ENCODE peak calls at places on chromosomes 7 and 10, in nine cellular contexts. E is epithelial cell of esophagus, X is neuronal stem cell, D is A549, A is left ventricle myocardium inferior, J is fibroblast of lung, K is aorta, S is mucosa of descending colon, O is lower leg skin. M is an unnamed sample.

GRCh38 chr10:112373912-112374338 is at the start of gene ACSL5:
- DNase-seq in A (no peak), X (no peak), E (no peak), S (no peak), D (no peak), J (no peak), O (no peak), K (no peak), M (no peak)

GRCh38 chr10:2958659-2959058 is 108.7 kb upstream of the PFKP start:
- DNase-seq in J (no peak), D (no peak), E (no peak), X (no peak), S (no peak), K (no peak), O (no peak), A (no peak), M (no peak)

GRCh38 chr10:75111367-75111905 is at the start of gene SAMD8:
- DNase-seq in D (no peak), K (peak; percentile 99), J (peak; percentile 96), A (peak; percentile 97), X (peak; percentile 95), S (peak; percentile 99), E (peak; percentile 95), O (peak; percentile 96), M (peak; percentile 82)

GRCh38 chr7:39228946-39229345 is 251.2 kb downstream of the POU6F2 start:
- DNase-seq in D (no peak), S (no peak), J (no peak), O (no peak), K (no peak), X (no peak), E (no peak), A (no peak), M (no peak)

GRCh38 chr7:48718731-48719387 is 205.5 kb upstream of the CDC14C start:
- DNase-seq in E (peak; percentile 72), K (no peak), X (no peak), S (no peak), A (no peak), J (no peak), O (no peak), D (no peak), M (peak; percentile 69)

GRCh38 chr10:104641150-104642000 is at the start of gene SORCS3:
- DNase-seq in A (no peak), J (no peak), E (peak; percentile 5), S (peak; percentile 41), K (no peak), X (peak; percentile 44), D (no peak), O (no peak), M (no peak)

GRCh38 chr10:133359554-133359971 is 1.7 kb upstream of the FUOM start:
- DNase-seq in J (no peak), S (no peak), K (no peak), E (peak; percentile 73), D (no peak), O (no peak), A (no peak), X (no peak), M (peak; percentile 15)

GRCh38 chr7:157513682-157514081 is 176.9 kb downstream of the DNAJB6 start:
- DNase-seq in A (no peak), K (no peak), O (no peak), S (no peak), D (no peak), X (no peak), J (no peak), E (no peak), M (no peak)

GRCh38 chr10:99435986-99436633 is 5.7 kb upstream of the GOT1 start:
- DNase-seq in S (no peak), K (no peak), X (peak; percentile 20), E (peak; percentile 61), D (no peak), A (no peak), O (no peak), J (peak; percentile 44), M (peak; percentile 58)

GRCh38 chr10:944034-944831 is 12.7 kb upstream of the LARP4B start:
- DNase-seq in S (peak; percentile 82), J (peak; percentile 39), O (peak; percentile 76), D (no peak), K (no peak), E (peak; percentile 63), A (peak; percentile 59), X (no peak), M (peak; percentile 40)

GRCh38 chr10:86599729-86600128 is 54.6 kb upstream of the OPN4 start:
- DNase-seq in A (no peak), S (peak; percentile 71), D (no peak), J (no peak), O (no peak), K (no peak), X (no peak), E (peak; percentile 36), M (peak; percentile 25)

GRCh38 chr7:921581-922333 is 32.7 kb downstream of the ADAP1 start:
- DNase-seq in J (no peak), A (peak; percentile 7), O (no peak), S (peak; percentile 79), D (no peak), X (no peak), K (peak; percentile 70), E (no peak), M (no peak)

GRCh38 chr7:139725077-139725476 is 52.7 kb downstream of the HIPK2 start:
- DNase-seq in S (no peak), E (peak; percentile 45), A (no peak), J (peak; percentile 96), X (no peak), D (no peak), K (peak; percentile 42), O (no peak), M (peak; percentile 64)

GRCh38 chr7:3575753-3576531 is 274.9 kb downstream of the SDK1 start:
- DNase-seq in J (no peak), E (peak; percentile 34), A (no peak), X (no peak), S (no peak), D (no peak), O (no peak), K (no peak), M (peak; percentile 7)

GRCh38 chr7:18457832-18458231 is 37.7 kb upstream of the HDAC9 start:
- DNase-seq in S (no peak), K (no peak), A (no peak), O (no peak), D (no peak), X (no peak), J (no peak), E (peak; percentile 78), M (peak; percentile 49)

GRCh38 chr10:339038-339391 is 203.8 kb downstream of the ZMYND11 start:
- DNase-seq in D (no peak), J (no peak), K (no peak), A (no peak), X (no peak), E (peak; percentile 74), S (no peak), O (no peak), M (peak; percentile 55)

GRCh38 chr10:78395162-78395561 is 361.5 kb downstream of the RPS24 start:
- DNase-seq in O (no peak), E (no peak), D (no peak), A (no peak), X (no peak), S (no peak), J (no peak), K (no peak), M (no peak)

GRCh38 chr10:23338155-23338828 is 6.3 kb downstream of the C10orf67 start:
- DNase-seq in A (no peak), E (peak; percentile 74), J (peak; percentile 41), S (no peak), K (no peak), O (no peak), X (no peak), D (no peak), M (peak; percentile 46)

GRCh38 chr7:94620703-94621118 is 35.2 kb downstream of the SGCE start:
- DNase-seq in J (peak; percentile 95), X (no peak), A (peak; percentile 74), D (peak; percentile 78), K (peak; percentile 87), S (peak; percentile 60), E (peak; percentile 96), O (peak; percentile 61), M (peak; percentile 95)

DNA sequence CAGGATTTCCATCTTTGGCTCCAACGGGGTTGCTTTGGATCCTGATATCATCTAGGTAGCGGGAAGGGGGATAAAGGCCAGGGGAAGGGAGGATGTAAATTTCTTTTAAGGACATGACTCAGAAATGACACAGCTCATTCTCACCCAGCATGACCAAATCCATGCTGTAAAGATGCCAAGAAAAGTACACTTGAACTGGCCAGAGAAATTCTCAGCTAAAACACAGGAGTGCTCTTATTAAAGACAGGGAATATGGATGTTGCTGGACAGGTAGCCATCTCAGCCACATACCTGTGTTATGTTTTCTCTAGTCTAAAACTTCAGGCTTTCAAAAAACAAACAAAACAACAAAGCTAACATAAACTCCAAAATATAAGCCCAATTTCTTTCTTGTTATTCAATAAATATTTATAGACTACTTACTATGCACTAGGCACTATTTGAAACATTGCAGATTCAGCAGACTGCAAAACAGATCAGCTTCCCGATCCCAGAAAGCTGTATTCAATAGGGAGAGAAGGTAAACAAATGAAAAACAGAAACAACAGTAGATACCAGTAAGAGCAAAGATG is 68.2 kb downstream of the NAMPT start:
- DNase-seq in S (no peak), E (peak; percentile 93), K (no peak), A (no peak), X (no peak), J (peak; percentile 99), D (peak; percentile 75), O (peak; percentile 71), M (peak; percentile 98)
- H3K4me3 ChIP-seq in S (no peak overlapping the region), E (peak overlapping the region; percentile 9), K (no peak overlapping the region), A (peak overlapping the region; percentile 51), X (no peak overlapping the region), J (peak overlapping the region; percentile 27), D (peak overlapping the region; percentile 24), O (no peak overlapping the region), M (no peak overlapping the region)

GRCh38 chr7:44402401-44403096 is 77.2 kb upstream of the CAMK2B start:
- DNase-seq in J (no peak), E (no peak), X (no peak), A (no peak), O (no peak), K (no peak), D (no peak), S (no peak), M (no peak)
- H3K4me3 ChIP-seq in J (no peak overlapping the region), E (no peak overlapping the region), X (no peak overlapping the region), A (no peak overlapping the region), O (no peak overlapping the region), K (no peak overlapping the region), D (no peak overlapping the region), S (no peak overlapping the region), M (no peak overlapping the region)

DNA sequence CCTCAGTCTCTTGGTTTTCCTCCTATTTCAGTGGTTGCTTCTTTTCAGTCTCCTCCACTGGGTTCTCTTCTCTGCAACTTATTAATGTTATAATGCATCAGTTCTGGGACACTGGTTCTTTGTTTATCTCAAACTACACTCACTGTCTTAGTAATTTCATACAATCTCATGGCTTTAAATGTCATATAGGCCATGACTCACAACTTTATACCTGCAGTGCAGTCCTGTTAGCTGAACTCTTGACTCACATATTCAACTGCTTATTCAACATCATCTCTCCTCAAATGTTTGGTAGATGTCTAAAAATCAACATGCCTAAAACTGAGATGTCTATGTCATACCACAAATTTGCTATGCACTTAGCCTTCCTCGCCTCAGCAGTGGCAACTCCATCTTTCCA is 101.2 kb upstream of the PALS2 start:
- DNase-seq in X (no peak), O (no peak), D (no peak), E (peak; percentile 28), S (no peak), A (no peak), J (no peak), K (no peak), M (peak; percentile 62)
- H3K4me3 ChIP-seq in X (no peak overlapping the region), O (no peak overlapping the region), D (no peak overlapping the region), E (no peak overlapping the region), S (no peak overlapping the region), A (no peak overlapping the region), J (no peak overlapping the region), K (no peak overlapping the region), M (no peak overlapping the region)

GRCh38 chr10:132239126-132240031 is 52.6 kb downstream of the DPYSL4 start:
- DNase-seq in O (no peak), E (no peak), J (peak; percentile 45), S (no peak), D (no peak), A (no peak), K (no peak), X (no peak), M (no peak)
- H3K4me3 ChIP-seq in O (no peak overlapping the region), E (no peak overlapping the region), J (no peak overlapping the region), S (no peak overlapping the region), D (no peak overlapping the region), A (no peak overlapping the region), K (no peak overlapping the region), X (no peak overlapping the region), M (no peak overlapping the region)

M was measured in bronchial epithelial cell.